ENCODE peak calls at places on chromosomes 6 and 20, in six cellular contexts. R is heart left ventricle, F is astrocyte of the cerebellum, M is H1, H is GM12878, A is colonic mucosa. Y is an unnamed sample.

GRCh38 chr6:56244528-56245253 is 2.7 kb downstream of the COL21A1 start:
- DNase-seq in R (no peak), F (no peak), M (no peak), H (no peak), A (no peak), Y (no peak)

GRCh38 chr20:36454664-36455427 is 86.5 kb upstream of the MYL9 start:
- DNase-seq in R (peak), F (no peak), M (peak), H (no peak), A (no peak), Y (no peak)

GRCh38 chr20:63326314-63327228 is 33.6 kb downstream of the COL20A1 start:
- DNase-seq in R (no peak), F (no peak), M (no peak), H (peak), A (no peak), Y (peak)

GRCh38 chr6:156828280-156828703 is 51.1 kb downstream of the ARID1B start:
- DNase-seq in R (no peak), F (peak), M (no peak), H (no peak), A (no peak), Y (peak)

GRCh38 chr6:131122007-131122406 is 13.3 kb upstream of the AKAP7 start:
- DNase-seq in R (no peak), F (no peak), M (no peak), H (no peak), A (no peak), Y (no peak)

GRCh38 chr6:131958095-131958494 is 6.9 kb upstream of the CCN2 start:
- DNase-seq in R (no peak), F (no peak), M (no peak), H (no peak), A (no peak), Y (no peak)

GRCh38 chr6:36204068-36204753 is 7.7 kb downstream of the BRPF3 start:
- DNase-seq in R (no peak), F (no peak), M (no peak), H (peak), A (no peak), Y (peak)

GRCh38 chr6:169141706-169142705 is 111.6 kb downstream of the THBS2 start:
- DNase-seq in R (peak), F (no peak), M (no peak), H (no peak), A (no peak), Y (no peak)

GRCh38 chr6:170282512-170283158 is 8.2 kb downstream of the DLL1 start:
- DNase-seq in R (no peak), F (no peak), M (no peak), H (no peak), A (no peak), Y (no peak)

GRCh38 chr6:161181136-161181535 is 92.7 kb downstream of the AGPAT4 start:
- DNase-seq in R (no peak), F (no peak), M (no peak), H (no peak), A (no peak), Y (no peak)

GRCh38 chr6:167828325-167828956 is 1.7 kb downstream of the AFDN start:
- DNase-seq in R (no peak), F (no peak), M (no peak), H (no peak), A (no peak), Y (no peak)

GRCh38 chr20:9344080-9344920 is 170.1 kb upstream of the LAMP5 start:
- DNase-seq in R (peak), F (no peak), M (no peak), H (no peak), A (no peak), Y (no peak)

GRCh38 chr20:1474325-1474724 is 7.7 kb upstream of the NSFL1C start:
- DNase-seq in R (no peak), F (no peak), M (no peak), H (no peak), A (no peak), Y (no peak)

GRCh38 chr6:118668761-118669411 is 17.5 kb upstream of the CEP85L start:
- DNase-seq in R (no peak), F (peak), M (no peak), H (no peak), A (no peak), Y (no peak)

GRCh38 chr20:59003836-59004492 is 3.1 kb downstream of the CTSZ start:
- DNase-seq in R (no peak), F (no peak), M (no peak), H (no peak), A (no peak), Y (no peak)

GRCh38 chr20:12072945-12073245 is 155.2 kb downstream of the BTBD3 start:
- DNase-seq in R (no peak), F (peak), M (no peak), H (no peak), A (no peak), Y (no peak)

GRCh38 chr6:68226460-68226859 is 408.6 kb upstream of the ADGRB3 start:
- DNase-seq in R (no peak), F (no peak), M (no peak), H (no peak), A (no peak), Y (peak)

GRCh38 chr20:40286991-40287531 is 402.0 kb downstream of the MAFB start:
- DNase-seq in R (peak), F (no peak), M (no peak), H (no peak), A (peak), Y (no peak)

GRCh38 chr6:86916393-86916792 is 20.9 kb upstream of the HTR1E start:
- DNase-seq in R (no peak), F (no peak), M (no peak), H (no peak), A (no peak), Y (no peak)

GRCh38 chr6:166949533-166950442 is 6.6 kb downstream of the RNASET2 start:
- DNase-seq in R (no peak), F (no peak), M (no peak), H (no peak), A (peak), Y (peak)

GRCh38 chr6:158121335-158121734 is 46.7 kb downstream of the SERAC1 start:
- DNase-seq in R (no peak), F (no peak), M (no peak), H (no peak), A (no peak), Y (no peak)

GRCh38 chr6:63391203-63391970 is 71.6 kb upstream of the LGSN start:
- DNase-seq in R (no peak), F (no peak), M (no peak), H (no peak), A (peak), Y (no peak)

GRCh38 chr6:130708338-130708737 is 118.9 kb upstream of the SMLR1 start:
- DNase-seq in R (no peak), F (no peak), M (no peak), H (no peak), A (no peak), Y (no peak)

GRCh38 chr6:109383438-109383940 is 1.2 kb upstream of the CD164 start:
- DNase-seq in R (no peak), F (no peak), M (no peak), H (no peak), A (no peak), Y (no peak)

GRCh38 chr6:16670183-16670582 is 91.1 kb downstream of the ATXN1 start:
- DNase-seq in R (peak), F (no peak), M (no peak), H (no peak), A (no peak), Y (peak)

GRCh38 chr6:36322591-36322990 is 14.1 kb downstream of the BNIP5 start:
- DNase-seq in R (no peak), F (no peak), M (no peak), H (no peak), A (no peak), Y (no peak)

GRCh38 chr6:145310116-145310515 is 425.2 kb downstream of the EPM2A start:
- DNase-seq in R (no peak), F (no peak), M (no peak), H (no peak), A (no peak), Y (no peak)

GRCh38 chr6:169019111-169019510 is 234.5 kb downstream of the THBS2 start:
- DNase-seq in R (no peak), F (no peak), M (no peak), H (no peak), A (no peak), Y (no peak)

GRCh38 chr20:6588296-6588695 is 179.2 kb upstream of the BMP2 start:
- DNase-seq in R (no peak), F (no peak), M (no peak), H (no peak), A (peak), Y (no peak)

GRCh38 chr6:25442898-25443297 is 163.7 kb downstream of the CARMIL1 start:
- DNase-seq in R (no peak), F (no peak), M (no peak), H (no peak), A (no peak), Y (no peak)

GRCh38 chr6:17855381-17855780 is 132.1 kb downstream of the KIF13A start:
- DNase-seq in R (no peak), F (no peak), M (no peak), H (no peak), A (no peak), Y (no peak)

GRCh38 chr6:108163267-108163643 is 2.6 kb upstream of the NR2E1 start:
- DNase-seq in R (no peak), F (no peak), M (no peak), H (no peak), A (no peak), Y (no peak)
- TF ChIP-seq CTCF in R (no peak), F (no peak), M (peak), H (peak), A (no peak), Y (peak)

GRCh38 chr6:48111575-48111974 is 578 bp upstream of the PTCHD4 start:
- DNase-seq in R (no peak), F (no peak), M (no peak), H (no peak), A (no peak), Y (no peak)

GRCh38 chr6:48113130-48113529 is 2.1 kb upstream of the PTCHD4 start:
- DNase-seq in R (no peak), F (no peak), M (no peak), H (no peak), A (no peak), Y (no peak)

GRCh38 chr6:48109902-48110301 is 1.1 kb downstream of the PTCHD4 start:
- DNase-seq in R (no peak), F (no peak), M (no peak), H (no peak), A (no peak), Y (no peak)

GRCh38 chr6:48110436-48111142 is 408 bp downstream of the PTCHD4 start:
- DNase-seq in R (no peak), F (no peak), M (peak), H (no peak), A (no peak), Y (no peak)

GRCh38 chr6:48111143-48111506 is at the start of gene PTCHD4:
- DNase-seq in R (peak), F (peak), M (no peak), H (no peak), A (no peak), Y (peak)
- H3K4me3 ChIP-seq in R (peak), F (peak), M (peak), H (no peak), A (no peak), Y (peak)

GRCh38 chr6:91081452-91082067 is 494.7 kb upstream of the MAP3K7 start:
- DNase-seq in R (no peak), F (peak), M (no peak), H (no peak), A (no peak), Y (peak)
- TF ChIP-seq CTCF in R (peak), F (peak), M (peak), H (peak), A (peak), Y (peak)

GRCh38 chr20:23049201-23049932 is at the start of gene THBD:
- DNase-seq in R (peak), F (no peak), M (peak), H (no peak), A (peak), Y (no peak)

GRCh38 chr20:23050847-23051627 is 1.6 kb upstream of the THBD start:
- DNase-seq in R (peak), F (peak), M (peak), H (no peak), A (peak), Y (peak)

GRCh38 chr20:23048283-23049200 is 930 bp downstream of the THBD start:
- DNase-seq in R (peak), F (no peak), M (peak), H (no peak), A (peak), Y (no peak)

GRCh38 chr20:23047738-23048214 is 1.7 kb downstream of the THBD start:
- DNase-seq in R (peak), F (no peak), M (no peak), H (no peak), A (no peak), Y (no peak)

DNA sequence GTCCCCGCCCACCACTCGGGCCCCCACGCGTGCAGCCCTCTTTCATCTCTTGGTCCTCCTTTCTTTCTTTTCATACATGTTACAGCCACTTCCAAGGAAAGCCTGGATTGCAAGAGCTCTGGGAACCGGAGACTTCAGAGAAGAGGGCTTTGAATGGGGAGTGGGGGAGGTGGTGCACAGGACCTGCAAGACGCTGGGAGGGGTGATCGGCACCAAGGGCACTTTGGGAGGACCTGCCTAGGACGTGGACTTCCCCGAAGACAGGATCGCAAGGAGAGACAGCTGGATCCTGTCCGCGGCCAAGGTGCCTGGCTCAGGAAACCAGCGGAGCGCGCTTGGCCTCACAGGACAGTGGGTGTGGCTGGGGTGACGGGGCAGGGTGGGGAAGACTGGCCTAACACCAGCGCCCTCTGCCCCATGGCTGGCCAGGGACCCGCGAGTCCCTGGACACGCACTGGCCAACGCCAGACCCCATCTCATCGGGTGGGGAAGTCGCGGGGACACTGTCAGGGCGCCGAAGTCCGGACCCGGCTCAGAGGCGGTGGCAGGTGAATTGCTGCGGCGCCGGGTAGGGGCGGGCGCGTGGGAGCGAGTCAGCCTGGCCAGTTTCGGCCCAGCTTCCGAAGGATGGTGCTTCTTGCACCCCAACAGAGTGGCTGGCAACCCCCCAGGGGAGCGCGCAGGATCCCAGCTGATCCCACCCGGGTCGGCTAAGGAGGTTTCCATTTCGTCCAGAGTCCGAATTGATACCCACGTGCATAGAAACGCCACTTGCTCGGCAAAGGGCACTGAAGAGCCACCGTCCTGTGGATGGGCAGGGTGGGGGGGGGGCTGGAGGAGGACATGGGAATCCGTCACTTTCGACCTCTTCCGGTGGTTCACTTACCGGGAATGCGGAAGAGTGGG is 714 bp upstream of the THBD start:
- DNase-seq in R (peak), F (no peak), M (peak), H (no peak), A (peak), Y (no peak)
- H3K4me3 ChIP-seq in R (peak), F (peak), M (peak), H (no peak), A (peak), Y (no peak)

GRCh38 chr6:31898200-31899011 is 908 bp upstream of the EHMT2 start:
- DNase-seq in R (no peak), F (no peak), M (peak), H (no peak), A (peak), Y (peak)
- TF ChIP-seq CTCF in R (no peak), F (no peak), M (no peak), H (no peak), A (no peak), Y (peak)

GRCh38 chr6:29332676-29333075 is 31.2 kb downstream of the OR14J1 start:
- DNase-seq in R (no peak), F (no peak), M (no peak), H (no peak), A (no peak), Y (no peak)
- H3K4me3 ChIP-seq in R (no peak), F (no peak), M (no peak), H (no peak), A (no peak), Y (no peak)

GRCh38 chr6:1336246-1336843 is 24.4 kb downstream of the FOXQ1 start:
- DNase-seq in R (no peak), F (no peak), M (no peak), H (no peak), A (peak), Y (no peak)
- TF ChIP-seq CTCF in R (no peak), F (peak), M (peak), H (peak), A (peak), Y (no peak)

GRCh38 chr6:398558-399078 is 7.1 kb downstream of the IRF4 start:
- DNase-seq in R (no peak), F (no peak), M (no peak), H (no peak), A (no peak), Y (peak)

GRCh38 chr6:398065-398464 is 6.5 kb downstream of the IRF4 start:
- DNase-seq in R (no peak), F (no peak), M (no peak), H (no peak), A (no peak), Y (peak)

GRCh38 chr6:396126-396520 is 4.6 kb downstream of the IRF4 start:
- DNase-seq in R (no peak), F (no peak), M (no peak), H (no peak), A (no peak), Y (no peak)

GRCh38 chr6:397056-397455 is 5.5 kb downstream of the IRF4 start:
- DNase-seq in R (no peak), F (no peak), M (no peak), H (no peak), A (no peak), Y (no peak)

DNA sequence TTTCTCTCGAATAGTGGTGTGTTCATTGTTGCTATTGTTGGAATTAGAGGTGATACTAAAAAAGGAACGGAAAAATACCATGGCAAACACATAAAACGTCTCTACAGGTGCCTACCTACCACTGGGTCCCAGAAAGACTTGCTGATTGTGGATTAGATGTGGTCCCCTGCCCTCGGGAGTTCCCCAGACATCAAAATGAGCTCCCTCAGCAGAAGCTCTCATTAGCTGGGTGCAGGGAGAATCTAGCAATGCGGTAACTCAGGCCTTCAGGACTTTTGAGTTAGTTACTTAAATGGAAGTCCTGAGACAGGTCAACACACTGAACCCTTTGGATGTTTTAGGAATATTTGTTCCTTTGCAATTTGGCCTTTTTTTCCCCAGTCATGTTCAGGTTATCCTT is 6.1 kb downstream of the IRF4 start:
- DNase-seq in R (no peak), F (no peak), M (no peak), H (no peak), A (no peak), Y (peak)
- H3K4me3 ChIP-seq in R (no peak), F (no peak), M (no peak), H (peak), A (no peak), Y (no peak)

DNA sequence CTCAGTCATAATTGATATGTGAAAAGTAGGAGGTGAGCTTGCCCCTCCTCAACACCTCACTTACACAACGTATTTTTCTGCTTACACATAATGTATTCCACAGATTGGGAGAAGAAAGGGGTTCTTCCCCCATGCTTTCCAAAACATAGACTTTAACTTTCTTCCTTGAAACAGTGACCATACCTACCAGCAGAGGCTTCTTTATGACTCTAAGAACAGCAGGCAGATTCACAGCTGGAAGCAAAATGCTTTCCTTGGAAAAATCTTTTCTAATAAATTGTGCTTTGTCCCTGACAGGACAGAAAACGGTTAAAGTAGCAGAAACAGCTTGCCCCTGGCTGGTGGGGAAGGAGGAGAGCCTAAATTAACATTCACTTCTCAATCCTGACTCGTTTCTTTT is 629.1 kb upstream of the IMPG1 start:
- DNase-seq in R (no peak), F (no peak), M (no peak), H (no peak), A (no peak), Y (no peak)
- TF ChIP-seq CTCF in R (no peak), F (no peak), M (peak), H (no peak), A (no peak), Y (no peak)

Y was measured in GM12865.